ENCODE peak calls at places on chromosomes 7 and 10, in five cellular contexts. C is Peyer's patch, Y is HCT116, D is ovary, E is heart left ventricle. Q is an unnamed sample. For H3K9me3, the result is how much of the 10 kb centered on the place peaks cover.

GRCh38 chr10:45453639-45454250 is 79.7 kb downstream of the ALOX5 start:
- DNase-seq in C (no peak), Y (no peak), D (no peak), E (no peak), Q (no peak)

GRCh38 chr10:126857178-126857806 is 47.9 kb upstream of the DOCK1 start:
- DNase-seq in C (no peak), Y (no peak), D (no peak), E (no peak), Q (no peak)

GRCh38 chr7:130939285-130940095 is 205.5 kb upstream of the KLF14 start:
- DNase-seq in C (no peak), Y (no peak), D (no peak), E (no peak), Q (no peak)

GRCh38 chr7:1531263-1531978 is 919 bp downstream of the MAFK start:
- DNase-seq in C (peak), Y (no peak), D (peak), E (no peak), Q (peak)

GRCh38 chr7:101891936-101892640 is 74.7 kb downstream of the CUX1 start:
- DNase-seq in C (no peak), Y (no peak), D (no peak), E (no peak), Q (no peak)

GRCh38 chr7:2691223-2691818 is 3.3 kb downstream of the AMZ1 start:
- DNase-seq in C (no peak), Y (no peak), D (no peak), E (no peak), Q (no peak)

GRCh38 chr7:80533287-80533686 is 21.4 kb upstream of the GNAT3 start:
- DNase-seq in C (no peak), Y (no peak), D (no peak), E (no peak), Q (no peak)

GRCh38 chr10:73263948-73264347 is 11.5 kb upstream of the MRPS16 start:
- DNase-seq in C (no peak), Y (no peak), D (no peak), E (no peak), Q (no peak)

GRCh38 chr7:51481421-51481820 is 164.8 kb upstream of the COBL start:
- DNase-seq in C (no peak), Y (no peak), D (no peak), E (no peak), Q (no peak)

GRCh38 chr10:118692911-118693310 is 61.9 kb downstream of the CACUL1 start:
- DNase-seq in C (no peak), Y (no peak), D (no peak), E (no peak), Q (no peak)

GRCh38 chr10:49833162-49833561 is 71.0 kb upstream of the OGDHL start:
- DNase-seq in C (no peak), Y (no peak), D (no peak), E (no peak), Q (no peak)

GRCh38 chr7:74478671-74479065 is 25.0 kb downstream of the GTF2IRD1 start:
- DNase-seq in C (no peak), Y (no peak), D (no peak), E (no peak), Q (no peak)

GRCh38 chr7:98254951-98255610 is 3.0 kb upstream of the TECPR1 start:
- DNase-seq in C (no peak), Y (no peak), D (no peak), E (no peak), Q (no peak)

GRCh38 chr10:43904301-43904700 is 255.6 kb upstream of the ZNF32 start:
- DNase-seq in C (no peak), Y (peak), D (no peak), E (no peak), Q (no peak)

GRCh38 chr7:157612664-157613561 is 276.1 kb downstream of the DNAJB6 start:
- DNase-seq in C (peak), Y (no peak), D (peak), E (peak), Q (peak)

GRCh38 chr10:30436688-30437038 is 2.7 kb downstream of the MAP3K8 start:
- DNase-seq in C (no peak), Y (no peak), D (no peak), E (no peak), Q (no peak)

GRCh38 chr10:30436200-30436599 is 2.2 kb downstream of the MAP3K8 start:
- DNase-seq in C (no peak), Y (no peak), D (no peak), E (no peak), Q (no peak)

GRCh38 chr10:30433779-30434272 is at the start of gene MAP3K8:
- DNase-seq in C (peak), Y (peak), D (peak), E (peak), Q (peak)

GRCh38 chr10:30434273-30435067 is 486 bp downstream of the MAP3K8 start:
- DNase-seq in C (peak), Y (peak), D (peak), E (peak), Q (peak)

DNA sequence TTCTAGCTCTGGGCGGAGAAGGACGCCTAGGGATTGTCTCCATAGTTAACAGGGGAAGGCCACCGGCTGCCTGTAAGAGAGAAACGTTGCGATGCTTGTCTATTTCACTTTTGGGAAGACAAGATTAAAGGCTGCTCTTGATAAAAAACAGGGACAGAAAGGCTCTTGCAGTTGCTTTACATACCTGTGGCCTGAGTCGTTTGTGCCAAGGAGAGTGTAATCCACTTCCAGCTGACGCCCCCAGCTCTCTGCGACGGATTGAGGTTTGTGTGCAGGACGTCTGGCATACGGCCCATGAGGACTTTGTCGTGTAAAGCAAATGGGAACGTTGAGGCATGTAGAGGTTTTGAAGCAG is 1.1 kb downstream of the MAP3K8 start:
- DNase-seq in C (peak), Y (no peak), D (peak), E (peak), Q (peak)
- TF ChIP-seq POLR2A in C (no peak), Y (no peak), D (no peak), E (no peak), Q (no peak)

DNA sequence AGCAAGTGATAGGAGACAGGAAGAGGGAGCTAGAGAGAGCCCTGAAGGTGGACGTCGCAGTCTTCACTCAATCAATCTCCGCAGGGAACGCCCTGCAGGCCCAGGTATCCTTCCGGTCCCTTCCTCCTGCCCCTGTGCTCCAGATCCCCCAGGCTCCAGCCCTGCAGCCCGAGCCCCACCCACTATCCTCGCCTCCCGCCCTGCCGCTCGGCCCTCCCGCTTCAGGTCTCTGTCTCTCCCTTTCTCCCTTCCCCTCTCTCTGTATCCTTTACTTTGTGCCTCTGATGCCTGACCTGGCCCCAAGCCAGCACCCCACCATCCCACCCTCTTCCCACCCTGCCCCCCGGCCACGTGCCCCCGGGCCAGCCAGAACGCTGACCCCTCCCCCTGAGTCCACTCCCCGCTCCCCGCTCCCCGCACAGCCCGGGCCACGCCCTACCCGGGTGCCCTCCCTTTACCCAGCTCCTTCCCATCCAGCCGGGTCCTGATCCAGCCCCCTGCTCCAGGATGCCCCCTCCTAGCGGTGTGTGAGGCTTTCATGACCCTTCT is 127.7 kb downstream of the UBE2H start:
- DNase-seq in C (peak), Y (peak), D (peak), E (peak), Q (peak)
- TF ChIP-seq CTCF in C (no peak), Y (no peak), D (no peak), E (no peak), Q (no peak)

DNA sequence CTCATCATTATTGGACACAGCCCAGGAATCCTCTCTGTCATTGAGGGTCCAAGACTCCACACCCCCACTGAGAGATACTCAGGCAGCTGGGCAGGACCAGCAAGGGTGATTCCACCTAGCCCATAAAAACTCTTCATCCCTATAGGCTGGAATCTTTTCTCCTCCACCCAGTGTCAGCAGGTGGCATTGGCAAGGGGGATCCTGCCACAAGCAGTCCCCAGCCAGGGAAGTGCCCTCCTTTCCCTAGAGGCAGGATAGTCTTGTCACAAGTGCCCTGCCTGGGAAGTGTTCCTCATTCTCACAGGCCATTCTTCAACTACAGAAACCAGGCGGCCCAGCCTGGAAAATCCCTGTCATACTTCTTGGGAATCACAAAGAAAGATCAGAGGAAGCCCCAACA is 533.6 kb downstream of the GRID1 start:
- DNase-seq in C (no peak), Y (no peak), D (no peak), E (no peak), Q (no peak)
- H3K9me3 ChIP-seq in C (under half), Y (under half), D (under half), E (under half), Q (under half)

DNA sequence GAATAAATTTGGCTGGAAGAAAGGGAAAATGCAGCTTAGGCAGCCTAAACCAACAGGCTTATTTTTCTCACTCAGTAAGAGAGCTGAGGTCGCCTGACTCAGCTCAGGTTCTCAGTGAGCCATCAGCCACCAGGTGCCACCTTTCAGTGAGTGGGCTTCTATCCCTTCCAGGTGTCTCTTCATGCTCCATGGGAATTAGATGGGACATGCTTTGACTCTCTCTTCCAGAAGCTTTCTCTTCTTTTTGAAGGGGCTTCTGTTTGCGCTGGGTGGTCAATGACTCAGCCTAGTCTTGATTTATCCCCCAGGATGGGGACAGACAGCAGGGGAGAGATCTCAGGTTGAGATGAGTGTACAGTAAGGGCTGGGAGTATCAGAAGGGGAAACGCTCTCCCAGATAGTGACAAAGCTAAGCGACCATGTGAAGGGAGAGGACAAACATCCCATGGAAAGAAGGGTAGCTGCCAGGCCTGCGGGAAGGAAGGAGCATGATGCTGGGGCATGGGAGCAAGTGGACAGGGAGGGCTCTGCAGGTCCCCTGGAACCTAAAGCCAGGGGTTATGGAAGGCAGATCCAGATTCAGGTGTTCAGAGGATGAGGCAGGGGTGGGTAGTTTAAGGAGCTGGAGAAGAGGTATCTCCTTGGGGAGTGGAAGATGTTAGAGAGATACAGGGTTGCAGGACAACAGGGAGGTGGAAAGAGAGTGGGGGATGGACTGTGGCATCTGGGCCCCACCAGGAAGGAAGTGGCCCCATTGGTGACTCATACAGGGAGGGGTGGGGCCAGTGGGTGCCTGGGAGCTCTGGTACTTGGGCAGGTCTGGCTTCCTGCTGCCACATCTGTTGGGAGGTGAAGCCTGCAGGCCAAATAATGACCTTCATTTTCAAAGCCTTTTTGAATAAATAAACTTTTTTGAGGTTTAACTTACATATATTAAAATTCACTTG is 32.5 kb downstream of the OGDH start:
- DNase-seq in C (peak), Y (peak), D (peak), E (peak), Q (peak)
- TF ChIP-seq POLR2A in C (no peak), Y (peak), D (no peak), E (peak), Q (no peak)

Q was measured in adrenal gland.